ENCODE peak calls at places on chromosomes 12 and 14, in four cellular contexts. K is HFF-Myc, S is breast epithelium, I is neural crest cell. H is an unnamed sample.

GRCh38 chr14:34804933-34805332 is 70.2 kb downstream of the BAZ1A start:
- DNase-seq in I (no peak), K (no peak), S (no peak), H (no peak)

GRCh38 chr12:110733857-110734373 is 8.8 kb downstream of the PPP1CC start:
- DNase-seq in I (no peak), S (no peak), K (no peak), H (no peak)

GRCh38 chr14:36275741-36276140 is 44.7 kb downstream of the MBIP start:
- DNase-seq in K (no peak), S (no peak), I (no peak), H (no peak)

GRCh38 chr12:128790221-128790620 is 33.5 kb downstream of the SLC15A4 start:
- DNase-seq in K (no peak), S (no peak), I (no peak), H (no peak)

GRCh38 chr14:90518941-90519256 is 122.1 kb downstream of the CALM1 start:
- DNase-seq in S (no peak), I (no peak), K (no peak), H (no peak)

GRCh38 chr12:47935196-47935595 is 28.2 kb upstream of the TMEM106C start:
- DNase-seq in K (peak), I (no peak), S (no peak), H (no peak)

GRCh38 chr14:52033131-52033642 is 35.7 kb downstream of the NID2 start:
- DNase-seq in K (peak), S (no peak), I (no peak), H (no peak)

GRCh38 chr12:28899951-28900350 is 249.1 kb upstream of the FAR2 start:
- DNase-seq in K (peak), I (no peak), S (no peak), H (no peak)

GRCh38 chr12:109706747-109707469 is 6.7 kb upstream of the FAM222A start:
- DNase-seq in K (no peak), S (no peak), I (no peak), H (no peak)

GRCh38 chr14:58662759-58663158 is 25.0 kb downstream of the DACT1 start:
- DNase-seq in I (no peak), K (no peak), S (no peak), H (no peak)

GRCh38 chr14:49897965-49898364 is 5.1 kb downstream of the ARF6 start:
- DNase-seq in I (no peak), S (no peak), K (no peak), H (no peak)

GRCh38 chr12:80551897-80552296 is 107.9 kb downstream of the PTPRQ start:
- DNase-seq in K (peak), I (no peak), S (no peak), H (no peak)

GRCh38 chr14:103548463-103549351 is 13.8 kb downstream of the BAG5 start:
- DNase-seq in K (no peak), S (no peak), I (no peak), H (no peak)

GRCh38 chr12:31634620-31635019 is 24.9 kb upstream of the ETFBKMT start:
- DNase-seq in K (no peak), S (no peak), I (no peak), H (no peak)

GRCh38 chr12:107718606-107719005 is 33.0 kb downstream of the PWP1 start:
- DNase-seq in K (no peak), I (no peak), S (no peak), H (no peak)

GRCh38 chr12:51388066-51388799 is 3.0 kb downstream of the GALNT6 start:
- DNase-seq in I (no peak), S (peak), K (no peak), H (no peak)

GRCh38 chr12:50017047-50017446 is 8.2 kb downstream of the RACGAP1 start:
- DNase-seq in I (no peak), K (peak), S (no peak), H (no peak)

GRCh38 chr14:34450542-34450915 is 11.5 kb downstream of the SPTSSA start:
- DNase-seq in I (no peak), K (no peak), S (no peak), H (no peak)

GRCh38 chr12:90174198-90174510 is 465.5 kb upstream of the ATP2B1 start:
- DNase-seq in I (no peak), K (no peak), S (no peak), H (no peak)

GRCh38 chr12:130658106-130658505 is 58.0 kb downstream of the RIMBP2 start:
- DNase-seq in S (no peak), K (no peak), I (no peak), H (no peak)

GRCh38 chr12:51832708-51833107 is 15.8 kb downstream of the FIGNL2 start:
- DNase-seq in I (no peak), S (no peak), K (no peak), H (no peak)

GRCh38 chr14:96042218-96042930 is 3.2 kb downstream of the C14orf132 start:
- DNase-seq in S (no peak), K (no peak), I (no peak), H (no peak)

GRCh38 chr12:97940629-97941028 is 478.0 kb downstream of the RMST start:
- DNase-seq in K (no peak), I (no peak), S (no peak), H (no peak)

DNA sequence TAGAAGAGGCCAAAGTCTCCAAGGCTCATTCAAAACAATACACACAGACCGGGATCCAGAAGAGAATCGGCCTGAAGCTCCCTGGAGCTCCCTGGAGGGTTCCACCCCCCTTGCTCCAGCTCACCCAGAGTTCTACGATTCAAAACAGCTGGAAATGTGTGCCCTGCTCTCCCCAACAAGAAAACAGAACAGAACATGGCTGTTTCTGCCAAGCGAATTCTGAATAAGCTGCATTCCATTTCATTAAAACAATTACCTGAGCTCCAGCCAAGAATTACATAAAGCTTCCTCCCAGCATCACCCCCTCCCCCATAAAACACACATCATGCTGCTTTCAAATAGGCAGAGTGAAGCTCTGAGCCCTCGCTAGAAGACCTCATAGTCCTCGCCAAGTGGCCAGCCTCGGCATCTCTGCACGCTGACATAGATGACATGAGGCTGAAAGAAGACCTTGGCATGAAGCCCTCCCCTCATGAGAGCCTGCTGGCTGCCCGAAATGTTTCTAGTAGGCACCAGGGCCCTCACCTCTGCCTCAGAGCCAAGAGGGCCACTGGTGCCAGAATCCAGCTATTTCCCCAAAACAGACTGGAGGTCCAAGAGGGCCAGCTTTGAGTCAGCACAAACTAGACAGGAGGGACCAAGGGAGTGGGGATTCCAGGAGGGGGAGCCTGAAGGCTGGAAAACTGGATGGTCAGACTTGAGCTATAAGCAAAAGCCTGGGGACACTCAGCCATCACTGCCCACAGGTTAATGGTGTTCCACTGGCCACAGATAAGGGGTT is 8.3 kb downstream of the PXN start:
- DNase-seq in I (no peak), S (peak), K (peak), H (peak)
- TF ChIP-seq CTCF in I (no peak), S (no peak), K (no peak), H (no peak)

GRCh38 chr12:127562781-127563180 is 704.2 kb upstream of the TMEM132C start:
- DNase-seq in I (no peak), S (no peak), K (no peak), H (no peak)

GRCh38 chr12:127558363-127558762 is 708.6 kb upstream of the TMEM132C start:
- DNase-seq in I (no peak), S (no peak), K (no peak), H (no peak)

GRCh38 chr12:127560041-127560478 is 706.9 kb upstream of the TMEM132C start:
- DNase-seq in K (no peak), S (no peak), I (no peak), H (no peak)

GRCh38 chr12:127556487-127556886 is 710.5 kb upstream of the TMEM132C start:
- DNase-seq in K (no peak), S (no peak), I (no peak), H (no peak)

DNA sequence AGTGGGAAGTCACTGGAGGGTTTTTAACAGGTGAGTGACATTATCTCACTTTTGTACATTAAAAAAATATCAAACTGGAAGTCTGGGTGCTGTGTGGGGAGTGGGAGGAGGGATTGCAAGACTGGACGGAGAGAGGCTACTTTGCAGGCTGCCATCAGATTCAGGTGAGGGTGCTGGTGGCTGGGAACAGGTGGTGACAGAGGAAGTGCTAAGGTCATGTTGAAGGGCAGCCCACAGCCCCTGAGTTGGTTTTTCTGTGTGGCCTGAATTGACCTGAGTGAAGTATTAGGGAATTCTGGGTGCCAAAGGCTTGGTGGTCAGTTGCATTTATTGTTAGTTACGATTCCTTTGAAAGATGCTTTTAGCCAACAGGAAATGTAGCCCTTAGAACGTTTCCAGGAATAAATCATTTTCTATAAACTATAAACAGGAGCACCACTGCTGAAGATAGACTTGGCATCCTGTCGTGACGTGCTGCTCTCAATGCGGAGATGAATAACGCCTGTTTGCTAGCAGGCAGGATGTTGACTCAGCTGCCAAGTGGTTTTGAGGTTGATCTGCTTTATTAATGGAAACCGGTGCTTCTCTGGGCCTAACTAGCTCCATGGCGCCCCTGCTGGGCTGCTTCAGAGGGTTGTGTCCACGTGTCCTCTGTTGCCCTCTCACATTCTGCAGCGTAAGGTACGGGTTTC is 707.5 kb upstream of the TMEM132C start:
- DNase-seq in K (peak), S (no peak), I (no peak), H (no peak)
- TF ChIP-seq CTCF in K (peak), S (no peak), I (peak), H (no peak)

GRCh38 chr12:15721716-15722115 is 67.5 kb downstream of the EPS8 start:
- DNase-seq in K (no peak), I (no peak), S (no peak), H (no peak)

GRCh38 chr12:15726029-15726756 is 63.0 kb downstream of the EPS8 start:
- DNase-seq in S (no peak), I (no peak), K (no peak), H (no peak)

GRCh38 chr12:15719230-15719629 is 70.0 kb downstream of the EPS8 start:
- DNase-seq in K (no peak), I (no peak), S (no peak), H (no peak)

GRCh38 chr12:15720299-15720698 is 68.9 kb downstream of the EPS8 start:
- DNase-seq in S (no peak), K (no peak), I (no peak), H (no peak)

GRCh38 chr12:15722951-15723350 is 66.2 kb downstream of the EPS8 start:
- DNase-seq in S (no peak), K (no peak), I (no peak), H (no peak)
- TF ChIP-seq CTCF in S (no peak), K (no peak), I (no peak), H (no peak)

GRCh38 chr14:69004731-69005431 is 25.8 kb upstream of the ACTN1 start:
- DNase-seq in I (no peak), S (no peak), K (no peak), H (no peak)

GRCh38 chr14:69001375-69001774 is 22.3 kb upstream of the ACTN1 start:
- DNase-seq in I (no peak), S (no peak), K (no peak), H (no peak)

GRCh38 chr14:69005432-69006148 is 26.5 kb upstream of the ACTN1 start:
- DNase-seq in I (no peak), S (peak), K (peak), H (no peak)

GRCh38 chr14:69003626-69004025 is 24.5 kb upstream of the ACTN1 start:
- DNase-seq in I (no peak), S (no peak), K (no peak), H (no peak)

GRCh38 chr14:69002069-69002468 is 23.0 kb upstream of the ACTN1 start:
- DNase-seq in K (no peak), I (no peak), S (no peak), H (no peak)
- TF ChIP-seq CTCF in K (peak), I (peak), S (no peak), H (no peak)

GRCh38 chr12:64670039-64670438 is 59.7 kb downstream of the RASSF3 start:
- DNase-seq in K (no peak), I (no peak), S (no peak), H (no peak)
- TF ChIP-seq CTCF in K (no peak), I (peak), S (no peak), H (no peak)

GRCh38 chr12:117563007-117563406 is 201.6 kb upstream of the NOS1 start:
- DNase-seq in I (no peak), S (no peak), K (no peak), H (no peak)

GRCh38 chr12:117563706-117564105 is 202.3 kb upstream of the NOS1 start:
- DNase-seq in K (no peak), I (no peak), S (no peak), H (no peak)

GRCh38 chr12:117564885-117565284 is 203.5 kb upstream of the NOS1 start:
- DNase-seq in S (no peak), K (no peak), I (peak), H (no peak)

GRCh38 chr12:117559978-117560377 is 198.6 kb upstream of the NOS1 start:
- DNase-seq in K (no peak), I (no peak), S (no peak), H (no peak)

GRCh38 chr12:117561990-117562389 is 200.6 kb upstream of the NOS1 start:
- DNase-seq in I (no peak), S (no peak), K (no peak), H (no peak)
- TF ChIP-seq CTCF in I (no peak), S (no peak), K (no peak), H (no peak)

GRCh38 chr14:56297449-56297848 is 179.2 kb downstream of the PELI2 start:
- DNase-seq in K (no peak), I (no peak), S (no peak), H (no peak)

GRCh38 chr14:56295743-56296142 is 177.5 kb downstream of the PELI2 start:
- DNase-seq in S (no peak), K (no peak), I (no peak), H (no peak)

GRCh38 chr14:56293506-56293905 is 175.3 kb downstream of the PELI2 start:
- DNase-seq in K (no peak), I (no peak), S (no peak), H (no peak)

GRCh38 chr14:56290195-56290594 is 172.0 kb downstream of the PELI2 start:
- DNase-seq in S (no peak), I (no peak), K (no peak), H (no peak)

GRCh38 chr14:56294125-56294524 is 175.9 kb downstream of the PELI2 start:
- DNase-seq in S (no peak), K (no peak), I (no peak), H (no peak)
- TF ChIP-seq CTCF in S (no peak), K (no peak), I (peak), H (no peak)

DNA sequence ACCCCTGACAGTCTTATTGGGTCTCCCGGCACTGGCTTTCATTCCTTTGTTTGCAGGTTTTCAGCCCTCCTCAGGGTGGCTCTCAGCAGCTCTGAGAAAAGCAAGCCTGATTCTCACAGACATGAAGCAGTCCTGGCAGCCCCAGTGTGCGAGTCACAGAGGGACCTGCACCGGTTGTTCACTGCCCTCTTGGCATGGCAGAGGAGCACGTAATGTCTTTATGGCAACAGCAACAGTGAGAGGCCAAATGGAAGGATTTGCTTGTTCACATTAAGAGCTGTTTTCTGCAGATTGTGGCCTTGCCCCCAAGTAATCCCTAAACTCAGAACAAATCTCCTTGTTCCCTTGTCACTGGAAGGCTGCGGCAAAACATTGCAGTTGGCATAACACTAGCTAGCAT is 3.4 kb downstream of the KCNA5 start:
- DNase-seq in I (no peak), K (no peak), S (no peak), H (no peak)
- TF ChIP-seq CTCF in I (no peak), K (no peak), S (no peak), H (no peak)

H was measured in mesothelial cell of epicardium.